ENCODE peak calls at places on chromosomes 13 and 19, in four cellular contexts. One of them, this sample, is unnamed.

GRCh38 chr13:106490887-106491321 is 44.6 kb downstream of the EFNB2 start:
- DNase-seq in HepG2: no peak
- DNase-seq in A549: no peak
- DNase-seq in GM12878: no peak
- DNase-seq in this sample: no peak

GRCh38 chr19:56273563-56274117 is 1.1 kb downstream of the EDDM13 start:
- DNase-seq in HepG2: no peak
- DNase-seq in A549: no peak
- DNase-seq in GM12878: no peak
- DNase-seq in this sample: no peak

GRCh38 chr19:11288349-11288748 is 7.6 kb upstream of the TSPAN16 start:
- DNase-seq in HepG2: no peak
- DNase-seq in A549: peak
- DNase-seq in GM12878: no peak
- DNase-seq in this sample: peak

GRCh38 chr19:46347985-46348384 is 1.1 kb downstream of the PPP5C start:
- DNase-seq in HepG2: no peak
- DNase-seq in A549: no peak
- DNase-seq in GM12878: no peak
- DNase-seq in this sample: no peak

GRCh38 chr13:78978381-78978998 is 319.5 kb upstream of the OBI1 start:
- DNase-seq in HepG2: peak
- DNase-seq in A549: peak
- DNase-seq in GM12878: peak
- DNase-seq in this sample: peak

GRCh38 chr19:11694533-11695439 is 44.0 kb downstream of the ZNF823 start:
- DNase-seq in HepG2: peak
- DNase-seq in A549: no peak
- DNase-seq in GM12878: peak
- DNase-seq in this sample: peak

GRCh38 chr13:62357887-62358645 is 942.4 kb upstream of the PCDH20 start:
- DNase-seq in HepG2: peak
- DNase-seq in A549: peak
- DNase-seq in GM12878: peak
- DNase-seq in this sample: no peak

GRCh38 chr19:42287017-42287825 is 14.7 kb upstream of the PRR19 start:
- DNase-seq in HepG2: no peak
- DNase-seq in A549: no peak
- DNase-seq in GM12878: no peak
- DNase-seq in this sample: no peak

GRCh38 chr13:106602178-106602577 is 34.2 kb upstream of the ARGLU1 start:
- DNase-seq in HepG2: no peak
- DNase-seq in A549: no peak
- DNase-seq in GM12878: no peak
- DNase-seq in this sample: no peak

GRCh38 chr19:7605490-7606222 is 10.0 kb downstream of the CAMSAP3 start:
- DNase-seq in HepG2: peak
- DNase-seq in A549: no peak
- DNase-seq in GM12878: peak
- DNase-seq in this sample: peak

GRCh38 chr19:37468961-37469777 is at the start of gene ZNF570:
- DNase-seq in HepG2: peak
- DNase-seq in A549: peak
- DNase-seq in GM12878: peak
- DNase-seq in this sample: peak

GRCh38 chr13:43545317-43545874 is 241.4 kb downstream of the ENOX1 start:
- DNase-seq in HepG2: no peak
- DNase-seq in A549: no peak
- DNase-seq in GM12878: no peak
- DNase-seq in this sample: no peak

GRCh38 chr19:8612807-8613171 is 2.3 kb upstream of the ADAMTS10 start:
- DNase-seq in HepG2: no peak
- DNase-seq in A549: no peak
- DNase-seq in GM12878: no peak
- DNase-seq in this sample: no peak

GRCh38 chr19:8610928-8611284 is 391 bp upstream of the ADAMTS10 start:
- DNase-seq in HepG2: no peak
- DNase-seq in A549: no peak
- DNase-seq in GM12878: no peak
- DNase-seq in this sample: no peak

GRCh38 chr19:8610041-8610927 is at the start of gene ADAMTS10:
- DNase-seq in HepG2: no peak
- DNase-seq in A549: no peak
- DNase-seq in GM12878: no peak
- DNase-seq in this sample: peak

GRCh38 chr19:8611391-8611883 is 922 bp upstream of the ADAMTS10 start:
- DNase-seq in HepG2: no peak
- DNase-seq in A549: no peak
- DNase-seq in GM12878: no peak
- DNase-seq in this sample: peak

DNA sequence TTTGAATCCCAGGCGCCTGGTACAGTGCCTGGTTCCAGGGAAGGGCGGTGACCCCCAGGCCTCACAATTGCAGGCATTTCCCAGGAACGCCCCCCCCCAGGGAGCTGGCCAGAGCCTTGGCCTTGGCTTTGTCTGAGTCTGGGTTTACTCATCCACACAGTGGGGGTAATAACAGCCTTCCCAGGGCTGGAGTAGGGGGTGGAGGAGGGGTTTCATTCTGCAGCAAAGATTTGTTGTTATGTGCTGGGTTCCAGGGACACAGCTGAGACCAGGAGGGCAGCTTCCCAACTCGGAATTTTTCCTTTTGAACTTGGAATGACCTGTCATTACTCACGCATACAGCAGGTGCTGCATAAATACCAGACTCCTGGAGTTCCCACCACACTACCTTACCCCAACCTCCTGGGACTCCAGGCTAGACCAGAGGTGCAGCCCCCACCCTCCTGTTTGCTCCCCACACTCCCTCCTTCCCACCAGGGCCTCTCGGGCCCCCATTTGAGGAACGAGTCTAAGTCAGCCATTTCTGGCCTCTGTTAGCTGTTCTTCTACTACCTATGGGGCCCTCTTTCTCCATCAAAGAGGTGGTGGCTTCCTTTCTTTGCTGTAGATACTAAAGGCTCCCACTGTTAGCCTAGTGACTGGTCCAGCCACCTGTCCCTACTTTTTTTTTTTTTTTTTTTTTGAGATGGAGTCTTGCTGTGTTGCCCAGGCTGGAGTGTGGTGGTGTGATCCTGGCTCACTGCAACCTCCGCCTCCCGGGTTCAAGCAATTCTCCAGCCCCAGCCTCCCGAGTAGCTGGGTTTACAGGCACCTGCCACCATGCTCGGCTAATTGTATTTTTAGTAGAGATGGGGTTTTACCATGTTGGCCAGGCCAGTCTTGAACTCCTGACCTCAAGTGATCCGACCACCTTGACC is 1.6 kb upstream of the ADAMTS10 start:
- DNase-seq in HepG2: no peak
- DNase-seq in A549: peak
- DNase-seq in GM12878: no peak
- DNase-seq in this sample: no peak
- TF ChIP-seq PBX3 in HepG2: no peak
- TF ChIP-seq PBX3 in A549: peak
- TF ChIP-seq PBX3 in GM12878: no peak
- TF ChIP-seq PBX3 in this sample: no peak

GRCh38 chr19:38649305-38650179 is 2.1 kb downstream of the ACTN4 start:
- DNase-seq in HepG2: peak
- DNase-seq in A549: peak
- DNase-seq in GM12878: no peak
- DNase-seq in this sample: no peak
- TF ChIP-seq PBX3 in HepG2: no peak
- TF ChIP-seq PBX3 in A549: peak
- TF ChIP-seq PBX3 in GM12878: no peak
- TF ChIP-seq PBX3 in this sample: peak

GRCh38 chr13:32229443-32229842 is 85.7 kb downstream of the ZAR1L start:
- DNase-seq in HepG2: no peak
- DNase-seq in A549: no peak
- DNase-seq in GM12878: no peak
- DNase-seq in this sample: no peak
- TF ChIP-seq PBX3 in HepG2: no peak
- TF ChIP-seq PBX3 in A549: no peak
- TF ChIP-seq PBX3 in GM12878: no peak
- TF ChIP-seq PBX3 in this sample: no peak

DNA sequence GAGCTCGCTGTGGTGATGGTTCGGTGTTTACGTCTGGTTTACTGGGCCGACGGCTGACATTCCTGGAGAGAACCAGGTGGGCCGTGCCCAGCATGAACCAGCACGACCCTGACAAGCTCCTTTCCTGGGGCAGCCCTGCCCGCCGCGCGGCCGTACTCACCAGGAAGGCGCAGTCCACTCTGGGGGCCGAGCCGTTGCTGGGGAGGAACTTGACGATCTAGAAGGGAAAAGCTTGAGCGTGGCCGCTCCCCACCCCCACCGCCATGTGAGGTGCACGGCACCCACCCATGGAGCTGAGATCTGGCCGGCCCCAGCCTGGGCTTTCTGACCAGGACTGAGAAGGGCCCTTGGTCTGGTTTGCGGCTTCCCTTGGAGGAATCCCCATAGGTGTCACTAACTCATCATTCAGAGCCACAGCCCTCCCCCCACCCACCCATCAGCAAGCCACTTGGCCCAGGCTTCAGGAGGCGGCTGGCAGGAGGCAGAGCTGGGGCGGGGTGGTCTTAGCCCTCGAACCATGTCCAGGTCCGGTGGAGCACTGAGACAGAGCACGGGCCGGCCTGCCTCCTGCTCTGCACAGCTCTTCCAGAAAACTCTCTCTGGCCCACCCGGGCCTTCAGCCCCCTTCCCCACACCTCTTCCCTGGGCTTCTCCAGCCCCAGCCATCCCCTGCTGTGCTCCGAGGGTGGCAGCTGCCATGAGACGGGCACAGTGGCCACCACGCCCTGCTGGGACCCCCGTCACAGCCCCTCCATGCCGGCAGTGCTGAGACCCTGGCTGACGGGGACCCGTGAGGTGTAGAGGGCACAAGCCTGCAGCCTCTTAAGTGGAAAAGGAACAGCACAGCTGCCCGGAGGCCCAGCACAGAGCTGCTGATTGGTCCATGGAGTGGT is 6.2 kb downstream of the ATP4B start:
- DNase-seq in HepG2: no peak
- DNase-seq in A549: no peak
- DNase-seq in GM12878: no peak
- DNase-seq in this sample: no peak
- TF ChIP-seq PBX3 in HepG2: no peak
- TF ChIP-seq PBX3 in A549: no peak
- TF ChIP-seq PBX3 in GM12878: no peak
- TF ChIP-seq PBX3 in this sample: no peak